ENCODE peak calls at places on chromosomes 12 and 14, in seven cellular contexts. T is WTC11, F is thoracic aorta, Y is AG04450, X is HCT116, U is Peyer's patch, R is HFFc6. E is an unnamed sample.

GRCh38 chr14:93956514-93957332 is 19.6 kb downstream of the ASB2 start:
- DNase-seq in T (no peak), F (no peak), Y (no peak), X (no peak), U (no peak), R (no peak), E (no peak)

GRCh38 chr12:1422604-1423315 is 171.6 kb downstream of the FBXL14 start:
- DNase-seq in T (no peak), F (no peak), Y (no peak), X (no peak), U (no peak), R (no peak), E (no peak)

GRCh38 chr14:52949711-52950409 is 990 bp downstream of the FERMT2 start:
- DNase-seq in T (no peak), F (no peak), Y (no peak), X (no peak), U (no peak), R (peak; percentile 47), E (no peak)

GRCh38 chr14:94163806-94164205 is 10.3 kb upstream of the PPP4R4 start:
- DNase-seq in T (no peak), F (no peak), Y (no peak), X (no peak), U (no peak), R (no peak), E (no peak)

GRCh38 chr14:21262410-21262809 is 6.8 kb downstream of the HNRNPC start:
- DNase-seq in T (no peak), F (no peak), Y (no peak), X (no peak), U (no peak), R (no peak), E (no peak)

GRCh38 chr14:101503431-101504095 is 57.7 kb upstream of the DIO3 start:
- DNase-seq in T (peak; percentile 4), F (no peak), Y (no peak), X (no peak), U (peak; percentile 18), R (no peak), E (no peak)

GRCh38 chr12:109796057-109796456 is 37.1 kb downstream of the TRPV4 start:
- DNase-seq in T (no peak), F (no peak), Y (no peak), X (no peak), U (no peak), R (no peak), E (no peak)

GRCh38 chr12:132429932-132430643 is 59.9 kb upstream of the FBRSL1 start:
- DNase-seq in T (peak; percentile 66), F (no peak), Y (no peak), X (peak; percentile 41), U (peak; percentile 88), R (no peak), E (no peak)

GRCh38 chr12:93279849-93280412 is 97.8 kb upstream of the NUDT4 start:
- DNase-seq in T (no peak), F (no peak), Y (no peak), X (no peak), U (no peak), R (no peak), E (no peak)

GRCh38 chr12:52865090-52865944 is 16.5 kb upstream of the KRT78 start:
- DNase-seq in T (peak; percentile 91), F (no peak), Y (peak; percentile 47), X (peak; percentile 79), U (peak; percentile 80), R (peak; percentile 62), E (no peak)

GRCh38 chr12:109308534-109309440 is at the start of gene FOXN4:
- DNase-seq in T (peak; percentile 80), F (no peak), Y (no peak), X (no peak), U (no peak), R (no peak), E (no peak)

GRCh38 chr12:4279120-4279690 is 5.6 kb downstream of the CCND2 start:
- DNase-seq in T (no peak), F (no peak), Y (no peak), X (no peak), U (peak; percentile 59), R (no peak), E (no peak)

GRCh38 chr12:125773033-125773432 is 707.8 kb downstream of the AACS start:
- DNase-seq in T (peak; percentile 32), F (no peak), Y (no peak), X (peak; percentile 6), U (no peak), R (no peak), E (no peak)

GRCh38 chr14:88995437-88996198 is 171.2 kb downstream of the TTC8 start:
- DNase-seq in T (no peak), F (no peak), Y (peak; percentile 85), X (no peak), U (no peak), R (peak; percentile 69), E (peak; percentile 95)

GRCh38 chr12:15738438-15739015 is 50.7 kb downstream of the EPS8 start:
- DNase-seq in T (no peak), F (no peak), Y (no peak), X (no peak), U (no peak), R (no peak), E (no peak)

GRCh38 chr12:47088021-47088944 is 8.5 kb upstream of the AMIGO2 start:
- DNase-seq in T (no peak), F (no peak), Y (no peak), X (no peak), U (no peak), R (no peak), E (no peak)

DNA sequence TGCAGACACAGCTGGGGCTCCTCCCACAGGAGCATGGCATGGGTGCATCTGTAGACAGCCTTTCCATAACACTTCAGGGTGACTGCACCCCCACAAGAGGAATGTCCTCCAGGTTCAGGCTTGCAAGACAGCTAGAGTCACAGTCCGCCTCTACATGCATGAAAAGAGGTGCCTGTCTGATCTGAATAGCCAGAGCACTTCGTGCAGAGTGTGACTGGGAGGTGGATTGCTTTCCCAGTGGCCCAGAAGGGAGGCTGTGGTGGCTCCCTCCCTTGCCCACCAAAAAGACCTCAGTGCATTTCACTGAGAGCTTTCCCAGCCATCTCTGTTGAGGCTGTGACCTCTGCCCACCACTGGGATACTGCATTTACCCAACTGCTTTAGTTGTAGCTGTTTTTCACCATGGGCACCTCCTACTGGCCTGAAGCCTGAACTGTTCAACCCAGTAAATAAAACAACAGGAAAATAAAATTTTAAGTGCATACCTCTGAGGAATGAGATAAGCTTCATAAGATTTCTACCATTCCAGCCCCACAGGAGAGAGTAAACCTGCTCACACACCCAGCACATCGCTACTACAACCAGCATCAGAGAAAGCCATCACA is 14.1 kb downstream of the CEP128 start:
- DNase-seq in T (peak; percentile 29), F (no peak), Y (no peak), X (no peak), U (no peak), R (no peak), E (no peak)
- TF ChIP-seq CTCF in T (no peak), F (no peak), Y (peak; percentile 22), X (peak; percentile 36), U (no peak), R (peak; percentile 48), E (no peak)

GRCh38 chr14:59190372-59190771 is 1.9 kb downstream of the DAAM1 start:
- DNase-seq in T (peak; percentile 31), F (no peak), Y (no peak), X (no peak), U (no peak), R (peak; percentile 16), E (no peak)
- TF ChIP-seq CTCF in T (no peak), F (no peak), Y (peak; percentile 16), X (peak; percentile 15), U (no peak), R (peak; percentile 58), E (peak; percentile 32)

GRCh38 chr12:7158866-7159600 is 28.9 kb downstream of the CLSTN3 start:
- DNase-seq in T (no peak), F (no peak), Y (no peak), X (no peak), U (no peak), R (no peak), E (no peak)
- TF ChIP-seq CTCF in T (no peak), F (no peak), Y (no peak), X (no peak), U (no peak), R (no peak), E (no peak)

GRCh38 chr12:99745106-99745505 is 97.6 kb downstream of the GARIN6 start:
- DNase-seq in T (no peak), F (no peak), Y (no peak), X (no peak), U (no peak), R (no peak), E (no peak)

GRCh38 chr12:99745895-99746294 is 98.3 kb downstream of the GARIN6 start:
- DNase-seq in T (no peak), F (no peak), Y (no peak), X (no peak), U (no peak), R (no peak), E (no peak)

GRCh38 chr12:99746538-99746937 is 99.0 kb downstream of the GARIN6 start:
- DNase-seq in T (no peak), F (no peak), Y (no peak), X (no peak), U (no peak), R (no peak), E (no peak)
- TF ChIP-seq CTCF in T (no peak), F (no peak), Y (no peak), X (peak; percentile 22), U (no peak), R (no peak), E (no peak)

GRCh38 chr14:69726761-69727511 is 40.0 kb upstream of the SRSF5 start:
- DNase-seq in T (peak; percentile 87), F (no peak), Y (peak; percentile 30), X (no peak), U (peak; percentile 91), R (peak; percentile 38), E (peak; percentile 23)
- TF ChIP-seq CTCF in T (peak; percentile 69), F (peak; percentile 97), Y (peak; percentile 97), X (peak; percentile 97), U (peak; percentile 96), R (peak; percentile 100), E (peak; percentile 95)

GRCh38 chr14:28375295-28375694 is 391.3 kb upstream of the FOXG1 start:
- DNase-seq in T (peak; percentile 51), F (no peak), Y (no peak), X (no peak), U (no peak), R (no peak), E (peak; percentile 0)
- TF ChIP-seq CTCF in T (peak; percentile 47), F (no peak), Y (no peak), X (no peak), U (no peak), R (no peak), E (peak; percentile 49)

DNA sequence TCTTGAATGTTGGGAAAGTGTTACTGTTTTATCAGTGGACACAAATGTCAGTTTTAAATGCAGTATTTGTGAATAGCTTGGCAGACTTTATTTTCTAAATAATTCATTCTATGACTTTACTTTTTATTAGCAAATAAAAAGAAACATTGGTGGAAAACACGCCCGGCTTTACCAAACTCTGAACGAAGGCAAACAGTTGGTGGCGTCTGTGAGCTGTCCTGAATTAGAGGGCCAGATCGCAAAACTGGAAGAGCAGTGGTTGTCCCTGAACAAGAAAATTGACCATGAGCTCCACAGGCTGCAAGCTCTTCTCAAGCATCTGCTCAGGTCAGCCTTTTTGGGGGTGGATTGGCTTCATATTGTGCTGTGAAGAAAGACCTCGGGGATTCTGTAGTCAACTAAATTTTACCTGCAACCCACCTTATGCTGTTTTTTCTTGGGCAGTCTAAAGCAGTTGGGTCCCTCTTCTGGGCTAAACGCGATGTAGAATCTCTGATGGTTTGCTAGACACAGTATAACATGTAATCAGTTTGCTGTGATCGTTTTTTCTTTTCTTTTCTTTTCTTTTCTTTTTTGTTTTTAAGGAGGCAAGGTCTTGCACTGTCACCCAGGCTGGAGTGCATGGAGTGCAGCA is 156.4 kb downstream of the ESR2 start:
- DNase-seq in T (peak; percentile 24), F (no peak), Y (no peak), X (no peak), U (no peak), R (peak; percentile 7), E (no peak)
- TF ChIP-seq CTCF in T (no peak), F (no peak), Y (peak; percentile 44), X (no peak), U (no peak), R (peak; percentile 47), E (peak; percentile 30)

E was measured in AG09319.